ENCODE peak calls at places on chromosomes 7 and 10, in eight cellular contexts. A is Kasumi-1, C is retina, F is amniotic stem cell, X is NCI-H345, I is posterior cingulate gyrus, Y is type B pancreatic cell, G is body of pancreas. O is an unnamed sample.

GRCh38 chr10:116627386-116627933 is 6.7 kb downstream of the PNLIPRP2 start:
- DNase-seq in G (peak; percentile 76), Y (no peak), F (no peak), C (peak; percentile 76), I (peak; percentile 43), A (no peak), X (no peak), O (no peak)

GRCh38 chr7:47816647-47817046 is 131.6 kb downstream of the PKD1L1 start:
- DNase-seq in Y (no peak), I (no peak), A (no peak), F (no peak), C (no peak), G (no peak), X (no peak), O (peak; percentile 31)

GRCh38 chr10:75209325-75210192 is 1.0 kb upstream of the VDAC2 start:
- DNase-seq in F (no peak), G (peak; percentile 77), A (peak; percentile 83), C (no peak), I (peak; percentile 47), X (peak; percentile 52), Y (no peak), O (peak; percentile 48)

GRCh38 chr7:106041140-106041717 is 70.9 kb downstream of the SYPL1 start:
- DNase-seq in F (no peak), I (no peak), C (no peak), X (peak; percentile 24), A (peak; percentile 31), G (peak; percentile 45), Y (no peak), O (no peak)

GRCh38 chr7:121752706-121753105 is 120.3 kb upstream of the PTPRZ1 start:
- DNase-seq in A (peak; percentile 40), X (peak; percentile 17), Y (no peak), F (no peak), I (no peak), G (no peak), C (peak; percentile 15), O (peak; percentile 1)

GRCh38 chr7:97298561-97298960 is 181.1 kb downstream of the SDHAF3 start:
- DNase-seq in F (no peak), I (no peak), X (no peak), G (no peak), Y (no peak), C (no peak), A (no peak), O (no peak)

GRCh38 chr7:4074407-4074806 is 607.7 kb upstream of the FOXK1 start:
- DNase-seq in C (no peak), I (no peak), A (no peak), Y (no peak), G (no peak), X (no peak), F (no peak), O (no peak)

GRCh38 chr10:102783541-102783930 is 39.8 kb downstream of the WBP1L start:
- DNase-seq in G (no peak), F (no peak), X (no peak), Y (no peak), C (no peak), A (no peak), I (no peak), O (no peak)

GRCh38 chr7:90474284-90475210 is 5.1 kb downstream of the PTTG1IP2 start:
- DNase-seq in G (no peak), C (no peak), I (no peak), A (no peak), X (no peak), Y (no peak), F (no peak), O (peak; percentile 67)